ENCODE peak calls at places on chromosome 9, in six cellular contexts. One of them, this sample, is unnamed.

GRCh38 chr9:17009071-17009470 is 125.8 kb upstream of the CNTLN start:
- DNase-seq in adipocyte: no peak
- DNase-seq in psoas muscle: no peak
- DNase-seq in neural crest cell: no peak
- DNase-seq in left cardiac atrium: no peak
- DNase-seq in iPS-NIHi11: no peak
- DNase-seq in this sample: no peak

GRCh38 chr9:38707885-38708640 is 11.9 kb downstream of the FAM240B start:
- DNase-seq in psoas muscle: no peak
- DNase-seq in adipocyte: no peak
- DNase-seq in iPS-NIHi11: peak
- DNase-seq in neural crest cell: no peak
- DNase-seq in left cardiac atrium: no peak
- DNase-seq in this sample: no peak

GRCh38 chr9:34158362-34158869 is 20.4 kb upstream of the UBAP1 start:
- DNase-seq in psoas muscle: no peak
- DNase-seq in neural crest cell: no peak
- DNase-seq in iPS-NIHi11: no peak
- DNase-seq in adipocyte: peak
- DNase-seq in left cardiac atrium: no peak
- DNase-seq in this sample: peak

GRCh38 chr9:89648247-89649000 is 43.6 kb downstream of the GADD45G start:
- DNase-seq in neural crest cell: no peak
- DNase-seq in left cardiac atrium: no peak
- DNase-seq in psoas muscle: no peak
- DNase-seq in adipocyte: no peak
- DNase-seq in iPS-NIHi11: no peak
- DNase-seq in this sample: no peak

GRCh38 chr9:74942801-74943200 is 9.9 kb downstream of the C9orf40 start:
- DNase-seq in left cardiac atrium: no peak
- DNase-seq in iPS-NIHi11: no peak
- DNase-seq in adipocyte: no peak
- DNase-seq in neural crest cell: no peak
- DNase-seq in psoas muscle: no peak
- DNase-seq in this sample: no peak

GRCh38 chr9:76400534-76401096 is 6.4 kb upstream of the RFK start:
- DNase-seq in psoas muscle: no peak
- DNase-seq in adipocyte: no peak
- DNase-seq in neural crest cell: no peak
- DNase-seq in iPS-NIHi11: no peak
- DNase-seq in left cardiac atrium: no peak
- DNase-seq in this sample: no peak

GRCh38 chr9:101705135-101705661 is 33.2 kb downstream of the GRIN3A start:
- DNase-seq in neural crest cell: peak
- DNase-seq in adipocyte: peak
- DNase-seq in iPS-NIHi11: peak
- DNase-seq in psoas muscle: peak
- DNase-seq in left cardiac atrium: peak
- DNase-seq in this sample: no peak

GRCh38 chr9:69499959-69500358 is 172.2 kb downstream of the APBA1 start:
- DNase-seq in left cardiac atrium: no peak
- DNase-seq in adipocyte: no peak
- DNase-seq in neural crest cell: no peak
- DNase-seq in iPS-NIHi11: no peak
- DNase-seq in psoas muscle: no peak
- DNase-seq in this sample: no peak

GRCh38 chr9:133955821-133956411 is 36.2 kb downstream of the VAV2 start:
- DNase-seq in iPS-NIHi11: peak
- DNase-seq in psoas muscle: peak
- DNase-seq in left cardiac atrium: peak
- DNase-seq in adipocyte: peak
- DNase-seq in neural crest cell: peak
- DNase-seq in this sample: peak

GRCh38 chr9:18238254-18238653 is 235.7 kb upstream of the ADAMTSL1 start:
- DNase-seq in psoas muscle: no peak
- DNase-seq in adipocyte: peak
- DNase-seq in neural crest cell: no peak
- DNase-seq in left cardiac atrium: no peak
- DNase-seq in iPS-NIHi11: no peak
- DNase-seq in this sample: peak

GRCh38 chr9:127918201-127919107 is 1.6 kb upstream of the ST6GALNAC4 start:
- DNase-seq in psoas muscle: no peak
- DNase-seq in neural crest cell: no peak
- DNase-seq in left cardiac atrium: peak
- DNase-seq in adipocyte: peak
- DNase-seq in iPS-NIHi11: peak
- DNase-seq in this sample: peak

GRCh38 chr9:64773491-64773931 is 511.5 kb downstream of the FOXD4L5 start:
- DNase-seq in psoas muscle: peak
- DNase-seq in iPS-NIHi11: peak
- DNase-seq in neural crest cell: no peak
- DNase-seq in adipocyte: peak
- DNase-seq in left cardiac atrium: peak
- DNase-seq in this sample: no peak

GRCh38 chr9:69485466-69485865 is 160.5 kb downstream of the ENTREP1 start:
- DNase-seq in iPS-NIHi11: no peak
- DNase-seq in neural crest cell: no peak
- DNase-seq in adipocyte: no peak
- DNase-seq in psoas muscle: no peak
- DNase-seq in left cardiac atrium: no peak
- DNase-seq in this sample: no peak

GRCh38 chr9:125460883-125461475 is 199.4 kb downstream of the GAPVD1 start:
- DNase-seq in iPS-NIHi11: no peak
- DNase-seq in neural crest cell: no peak
- DNase-seq in left cardiac atrium: no peak
- DNase-seq in adipocyte: no peak
- DNase-seq in psoas muscle: no peak
- DNase-seq in this sample: peak

GRCh38 chr9:109401169-109401989 is 80.5 kb upstream of the EPB41L4B start:
- DNase-seq in adipocyte: peak
- DNase-seq in neural crest cell: peak
- DNase-seq in iPS-NIHi11: peak
- DNase-seq in left cardiac atrium: peak
- DNase-seq in psoas muscle: no peak
- DNase-seq in this sample: no peak

GRCh38 chr9:134557331-134557730 is 84.3 kb upstream of the COL5A1 start:
- DNase-seq in left cardiac atrium: no peak
- DNase-seq in adipocyte: no peak
- DNase-seq in psoas muscle: peak
- DNase-seq in iPS-NIHi11: no peak
- DNase-seq in neural crest cell: no peak
- DNase-seq in this sample: no peak

GRCh38 chr9:715743-716400 is 125.6 kb upstream of the DMRT1 start:
- DNase-seq in neural crest cell: no peak
- DNase-seq in iPS-NIHi11: no peak
- DNase-seq in adipocyte: peak
- DNase-seq in psoas muscle: no peak
- DNase-seq in left cardiac atrium: no peak
- DNase-seq in this sample: peak

GRCh38 chr9:127923771-127924170 is 6.8 kb downstream of the PIP5KL1 start:
- DNase-seq in adipocyte: peak
- DNase-seq in left cardiac atrium: no peak
- DNase-seq in iPS-NIHi11: no peak
- DNase-seq in psoas muscle: no peak
- DNase-seq in neural crest cell: no peak
- DNase-seq in this sample: peak

GRCh38 chr9:88534456-88535225 is at the start of gene NXNL2:
- DNase-seq in adipocyte: peak
- DNase-seq in psoas muscle: peak
- DNase-seq in neural crest cell: peak
- DNase-seq in iPS-NIHi11: peak
- DNase-seq in left cardiac atrium: peak
- DNase-seq in this sample: peak

GRCh38 chr9:126459126-126459525 is 132.5 kb downstream of the MVB12B start:
- DNase-seq in left cardiac atrium: no peak
- DNase-seq in adipocyte: no peak
- DNase-seq in neural crest cell: no peak
- DNase-seq in iPS-NIHi11: no peak
- DNase-seq in psoas muscle: no peak
- DNase-seq in this sample: no peak

GRCh38 chr9:113548221-113549041 is 84.9 kb downstream of the RGS3 start:
- DNase-seq in neural crest cell: no peak
- DNase-seq in psoas muscle: peak
- DNase-seq in adipocyte: peak
- DNase-seq in iPS-NIHi11: no peak
- DNase-seq in left cardiac atrium: peak
- DNase-seq in this sample: peak

GRCh38 chr9:15144567-15145174 is 162.3 kb downstream of the TTC39B start:
- DNase-seq in psoas muscle: no peak
- DNase-seq in neural crest cell: no peak
- DNase-seq in left cardiac atrium: peak
- DNase-seq in adipocyte: no peak
- DNase-seq in iPS-NIHi11: no peak
- DNase-seq in this sample: peak

GRCh38 chr9:33273266-33273971 is 8.6 kb downstream of the CHMP5 start:
- DNase-seq in adipocyte: no peak
- DNase-seq in iPS-NIHi11: no peak
- DNase-seq in left cardiac atrium: no peak
- DNase-seq in psoas muscle: no peak
- DNase-seq in neural crest cell: no peak
- DNase-seq in this sample: no peak

GRCh38 chr9:131236161-131236560 is 40.1 kb downstream of the FAM78A start:
- DNase-seq in iPS-NIHi11: no peak
- DNase-seq in adipocyte: no peak
- DNase-seq in neural crest cell: no peak
- DNase-seq in left cardiac atrium: no peak
- DNase-seq in psoas muscle: no peak
- DNase-seq in this sample: no peak

GRCh38 chr9:105873851-105874250 is 179.5 kb downstream of the TMEM38B start:
- DNase-seq in left cardiac atrium: no peak
- DNase-seq in psoas muscle: no peak
- DNase-seq in iPS-NIHi11: no peak
- DNase-seq in adipocyte: no peak
- DNase-seq in neural crest cell: no peak
- DNase-seq in this sample: no peak

GRCh38 chr9:130927995-130928900 is 10.8 kb downstream of the FIBCD1 start:
- DNase-seq in left cardiac atrium: no peak
- DNase-seq in neural crest cell: no peak
- DNase-seq in adipocyte: peak
- DNase-seq in psoas muscle: peak
- DNase-seq in iPS-NIHi11: no peak
- DNase-seq in this sample: no peak

GRCh38 chr9:131892162-131892707 is 152.4 kb upstream of the RAPGEF1 start:
- DNase-seq in iPS-NIHi11: no peak
- DNase-seq in adipocyte: no peak
- DNase-seq in left cardiac atrium: no peak
- DNase-seq in psoas muscle: no peak
- DNase-seq in neural crest cell: no peak
- DNase-seq in this sample: no peak

GRCh38 chr9:134375430-134376385 is 49.5 kb downstream of the RXRA start:
- DNase-seq in iPS-NIHi11: peak
- DNase-seq in neural crest cell: no peak
- DNase-seq in adipocyte: peak
- DNase-seq in left cardiac atrium: peak
- DNase-seq in psoas muscle: peak
- DNase-seq in this sample: peak

GRCh38 chr9:27442464-27442863 is 81.6 kb upstream of the IFNK start:
- DNase-seq in iPS-NIHi11: no peak
- DNase-seq in adipocyte: no peak
- DNase-seq in left cardiac atrium: no peak
- DNase-seq in neural crest cell: no peak
- DNase-seq in psoas muscle: no peak
- DNase-seq in this sample: no peak

This sample was measured in fibroblast of gingiva.